ENCODE peak calls at places on chromosome 1, in four cellular contexts. S, C, R and G are unnamed samples.

GRCh38 chr1:36248250-36248894 is 24.1 kb downstream of the THRAP3 start:
- DNase-seq in S (peak; percentile 89), C (no peak), R (peak; percentile 77), G (peak; percentile 88)

GRCh38 chr1:41366428-41367101 is 5.3 kb downstream of the FOXO6 start:
- DNase-seq in S (no peak), C (no peak), R (no peak), G (no peak)

GRCh38 chr1:177216587-177217202 is 45.9 kb downstream of the BRINP2 start:
- DNase-seq in S (no peak), C (no peak), R (no peak), G (no peak)

GRCh38 chr1:12597792-12598191 is 20.2 kb downstream of the DHRS3 start:
- DNase-seq in S (no peak), C (peak; percentile 72), R (no peak), G (peak; percentile 44)

GRCh38 chr1:215052656-215053055 is 29.9 kb upstream of the KCNK2 start:
- DNase-seq in S (peak; percentile 87), C (no peak), R (no peak), G (no peak)

GRCh38 chr1:207289756-207290155 is 31.7 kb upstream of the CD55 start:
- DNase-seq in S (no peak), C (no peak), R (no peak), G (no peak)

GRCh38 chr1:4797429-4797828 is 143.0 kb downstream of the AJAP1 start:
- DNase-seq in S (no peak), C (no peak), R (no peak), G (no peak)

GRCh38 chr1:47913225-47913823 is 83.9 kb downstream of the TRABD2B start:
- DNase-seq in S (no peak), C (no peak), R (no peak), G (no peak)

GRCh38 chr1:86705633-86705985 is 1.2 kb downstream of the SH3GLB1 start:
- DNase-seq in S (no peak), C (no peak), R (no peak), G (no peak)

GRCh38 chr1:234912541-234913312 is 215.9 kb downstream of the TOMM20 start:
- DNase-seq in S (peak; percentile 33), C (no peak), R (no peak), G (no peak)

GRCh38 chr1:86419277-86419903 is 4.6 kb upstream of the CLCA2 start:
- DNase-seq in S (peak; percentile 24), C (no peak), R (no peak), G (peak; percentile 42)

GRCh38 chr1:39672551-39672947 is 642 bp upstream of the NT5C1A start:
- DNase-seq in S (no peak), C (no peak), R (no peak), G (no peak)

GRCh38 chr1:167171286-167171929 is 49.3 kb upstream of the POU2F1 start:
- DNase-seq in S (peak; percentile 72), C (no peak), R (no peak), G (no peak)

GRCh38 chr1:11286735-11287410 is 13.9 kb downstream of the UBIAD1 start:
- DNase-seq in S (peak; percentile 32), C (no peak), R (peak; percentile 87), G (no peak)

GRCh38 chr1:159421821-159422220 is 10.2 kb upstream of the OR10J4 start:
- DNase-seq in S (no peak), C (no peak), R (no peak), G (no peak)

GRCh38 chr1:246058478-246058877 is 448.6 kb downstream of the SMYD3 start:
- DNase-seq in S (no peak), C (no peak), R (no peak), G (no peak)

GRCh38 chr1:23555949-23556640 is 3.2 kb downstream of the ID3 start:
- DNase-seq in S (peak; percentile 86), C (no peak), R (peak; percentile 68), G (no peak)

GRCh38 chr1:91803847-91804545 is 82.0 kb downstream of the TGFBR3 start:
- DNase-seq in S (no peak), C (no peak), R (no peak), G (no peak)

GRCh38 chr1:53051676-53052075 is 10.3 kb upstream of the PODN start:
- DNase-seq in S (no peak), C (no peak), R (no peak), G (no peak)

GRCh38 chr1:15432327-15432726 is 5.9 kb upstream of the CTRC start:
- DNase-seq in S (no peak), C (no peak), R (peak; percentile 36), G (no peak)

GRCh38 chr1:19066874-19067186 is 110.4 kb upstream of the IFFO2 start:
- DNase-seq in S (no peak), C (no peak), R (no peak), G (no peak)

GRCh38 chr1:76763678-76764077 is 103.6 kb upstream of the ST6GALNAC5 start:
- DNase-seq in S (no peak), C (no peak), R (no peak), G (no peak)

GRCh38 chr1:96472471-96472870 is 249.1 kb upstream of the PTBP2 start:
- DNase-seq in S (peak; percentile 95), C (no peak), R (peak; percentile 16), G (no peak)

GRCh38 chr1:227935826-227936225 is 11.9 kb downstream of the WNT9A start:
- DNase-seq in S (no peak), C (no peak), R (no peak), G (no peak)

GRCh38 chr1:47705517-47706130 is 267.8 kb downstream of the FOXD2 start:
- DNase-seq in S (no peak), C (no peak), R (no peak), G (no peak)

GRCh38 chr1:2212167-2212541 is 16.0 kb upstream of the SKI start:
- DNase-seq in S (no peak), C (no peak), R (no peak), G (no peak)

GRCh38 chr1:174190800-174191199 is 31.5 kb downstream of the RABGAP1L start:
- DNase-seq in S (no peak), C (no peak), R (no peak), G (no peak)

GRCh38 chr1:199747984-199748383 is 279.5 kb upstream of the NR5A2 start:
- DNase-seq in S (no peak), C (no peak), R (no peak), G (no peak)

GRCh38 chr1:169070547-169070946 is 35.9 kb upstream of the ATP1B1 start:
- DNase-seq in S (no peak), C (no peak), R (no peak), G (peak; percentile 58)

GRCh38 chr1:2629627-2630497 is 3.0 kb downstream of the MMEL1 start:
- DNase-seq in S (no peak), C (no peak), R (no peak), G (no peak)

GRCh38 chr1:8023995-8024313 is 2.2 kb downstream of the ERRFI1 start:
- DNase-seq in S (no peak), C (no peak), R (no peak), G (no peak)
- H3K4me3 ChIP-seq in S (peak overlapping the region; percentile 25), C (no peak overlapping the region), R (peak overlapping the region; percentile 86), G (no peak overlapping the region)

GRCh38 chr1:205599667-205600042 is 32.2 kb downstream of the ELK4 start:
- DNase-seq in S (no peak), C (no peak), R (no peak), G (no peak)
- H3K4me3 ChIP-seq in S (no peak overlapping the region), C (no peak overlapping the region), R (no peak overlapping the region), G (no peak overlapping the region)

DNA sequence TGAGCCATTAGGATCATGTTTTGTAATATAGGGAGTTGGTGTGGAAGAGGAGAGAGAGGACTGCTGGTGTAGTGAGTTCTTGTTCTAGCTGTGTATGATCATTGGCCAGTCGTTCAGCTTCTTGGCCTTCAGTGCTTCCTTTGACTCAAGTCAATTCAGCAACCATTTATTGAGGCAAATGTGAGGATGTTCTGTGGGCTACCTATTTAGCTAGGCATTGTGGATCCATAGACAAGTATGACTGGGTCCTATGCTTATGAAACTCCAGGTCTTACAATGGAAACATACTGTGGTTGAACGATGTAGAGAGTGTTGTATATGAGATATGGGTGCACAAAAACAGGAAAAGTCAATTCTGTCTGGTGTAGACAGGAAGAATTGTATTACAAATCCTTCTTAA is 41.7 kb downstream of the NFIA start:
- DNase-seq in S (no peak), C (no peak), R (no peak), G (no peak)
- H3K4me3 ChIP-seq in S (no peak overlapping the region), C (no peak overlapping the region), R (no peak overlapping the region), G (no peak overlapping the region)

DNA sequence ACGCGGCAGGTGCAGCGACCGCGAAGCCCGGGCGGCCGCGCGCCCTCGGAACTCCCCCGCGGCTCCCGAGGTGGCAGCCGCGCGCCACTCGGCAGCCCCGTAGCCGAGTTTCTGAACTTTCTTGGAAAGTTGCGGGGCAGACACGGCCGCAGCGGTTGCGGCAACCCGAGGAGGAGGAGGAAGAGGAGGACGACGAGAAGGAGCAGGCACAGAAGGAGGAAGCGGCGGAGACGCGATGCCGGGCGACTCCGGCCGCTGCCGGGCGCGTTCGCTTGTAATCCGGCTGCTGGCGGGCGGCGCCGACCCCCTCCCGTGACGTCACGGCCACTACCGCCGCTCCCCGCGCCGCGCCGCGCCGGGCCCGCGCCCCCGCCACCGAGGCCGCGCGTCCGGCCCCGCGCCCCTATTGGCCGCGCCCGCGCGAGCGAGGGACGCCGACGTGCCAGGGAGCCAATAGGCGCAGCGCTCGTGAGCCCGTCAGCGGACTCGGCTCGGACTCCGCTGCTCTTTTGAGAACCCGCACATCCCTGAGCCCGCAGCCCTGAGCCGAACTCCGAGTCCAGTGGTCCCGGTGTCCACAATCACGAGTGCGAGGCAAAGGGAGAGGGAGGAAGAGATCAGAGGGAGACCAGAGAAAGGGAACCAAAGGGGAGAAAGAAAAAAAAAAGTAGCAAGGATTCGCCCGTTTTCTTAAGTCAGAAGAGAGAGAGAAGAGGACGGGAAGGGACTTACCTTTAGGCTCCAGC is 736 bp upstream of the BARHL2 start:
- DNase-seq in S (no peak), C (no peak), R (no peak), G (no peak)
- H3K4me3 ChIP-seq in S (no peak overlapping the region), C (peak overlapping the region; percentile 38), R (peak overlapping the region; percentile 42), G (no peak overlapping the region)

GRCh38 chr1:200907611-200908097 is 13.0 kb downstream of the INAVA start:
- DNase-seq in S (no peak), C (no peak), R (peak; percentile 37), G (no peak)
- H3K4me3 ChIP-seq in S (no peak overlapping the region), C (no peak overlapping the region), R (no peak overlapping the region), G (no peak overlapping the region)

DNA sequence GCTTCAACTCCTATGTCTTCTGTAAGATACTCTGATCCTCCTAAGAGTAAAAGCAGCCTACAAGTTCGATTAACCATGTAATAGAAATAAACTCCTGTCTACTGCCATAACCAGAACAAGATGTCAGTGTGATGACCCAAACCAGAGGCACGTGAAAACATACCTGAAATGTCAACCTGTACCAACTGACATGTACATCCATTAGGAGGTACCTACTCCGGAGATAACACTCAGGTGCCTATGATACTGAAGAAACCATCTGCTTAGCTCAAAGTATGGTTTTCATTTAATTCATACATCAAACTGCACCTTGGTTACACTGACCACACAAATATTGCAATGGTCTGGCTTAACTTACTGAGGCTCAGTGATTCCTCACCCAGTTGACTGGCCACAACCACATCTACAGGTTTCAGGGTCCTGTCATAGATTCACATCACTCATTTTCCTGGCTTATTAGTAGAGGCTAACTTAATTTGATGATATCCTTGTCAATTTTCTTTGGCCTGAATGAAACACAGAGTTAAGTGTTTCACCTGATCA is 4.4 kb downstream of the ITPKB start:
- DNase-seq in S (no peak), C (no peak), R (no peak), G (no peak)
- H3K4me3 ChIP-seq in S (no peak overlapping the region), C (peak overlapping the region; percentile 72), R (no peak overlapping the region), G (no peak overlapping the region)

DNA sequence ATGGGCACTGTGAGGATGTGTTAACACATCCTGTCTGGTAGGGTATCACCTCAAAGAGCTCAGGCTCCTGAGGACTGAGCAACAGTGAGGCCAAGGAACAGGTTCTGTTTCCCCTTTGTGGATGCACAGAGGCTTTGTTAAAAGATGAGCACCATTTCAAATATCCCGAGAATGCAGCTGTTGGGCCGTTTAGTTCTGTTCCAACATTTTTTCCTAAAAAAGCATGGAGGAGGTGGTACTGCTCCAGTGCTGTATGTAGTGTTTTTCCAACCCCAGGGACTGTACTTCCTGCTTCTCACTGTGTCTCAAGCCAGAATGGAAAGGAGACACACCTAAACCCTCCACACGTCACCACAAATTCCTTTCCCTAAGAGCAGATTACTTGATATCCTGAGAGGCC is 53.8 kb upstream of the BCL10 start:
- DNase-seq in S (peak; percentile 99), C (no peak), R (peak; percentile 81), G (no peak)
- H3K4me3 ChIP-seq in S (no peak overlapping the region), C (no peak overlapping the region), R (no peak overlapping the region), G (no peak overlapping the region)